ENCODE peak calls at places on chromosomes 16 and 17, in six cellular contexts. One of them, this sample, is unnamed.

GRCh38 chr17:56681561-56682266 is 88.2 kb downstream of the NOG start:
- DNase-seq in HFFc6: peak; percentile 85
- DNase-seq in SHP77 treated with DMSO at 0.1 percent for 48 hours: no peak
- DNase-seq in EL: peak; percentile 87
- DNase-seq in coronary artery: no peak
- DNase-seq in esophagus muscularis mucosa: no peak
- DNase-seq in this sample: no peak

GRCh38 chr17:79797492-79798295 is 817 bp upstream of the CBX8 start:
- DNase-seq in HFFc6: no peak
- DNase-seq in SHP77 treated with DMSO at 0.1 percent for 48 hours: no peak
- DNase-seq in EL: no peak
- DNase-seq in coronary artery: no peak
- DNase-seq in esophagus muscularis mucosa: no peak
- DNase-seq in this sample: no peak

GRCh38 chr17:43352579-43352978 is 46.2 kb upstream of the ARL4D start:
- DNase-seq in HFFc6: no peak
- DNase-seq in SHP77 treated with DMSO at 0.1 percent for 48 hours: no peak
- DNase-seq in EL: no peak
- DNase-seq in coronary artery: no peak
- DNase-seq in esophagus muscularis mucosa: no peak
- DNase-seq in this sample: no peak

GRCh38 chr17:82239401-82239925 is 10.6 kb downstream of the SLC16A3 start:
- DNase-seq in HFFc6: no peak
- DNase-seq in SHP77 treated with DMSO at 0.1 percent for 48 hours: no peak
- DNase-seq in EL: no peak
- DNase-seq in coronary artery: no peak
- DNase-seq in esophagus muscularis mucosa: no peak
- DNase-seq in this sample: no peak

GRCh38 chr16:49547448-49547847 is 173.8 kb downstream of the C16orf78 start:
- DNase-seq in HFFc6: no peak
- DNase-seq in SHP77 treated with DMSO at 0.1 percent for 48 hours: no peak
- DNase-seq in EL: no peak
- DNase-seq in coronary artery: no peak
- DNase-seq in esophagus muscularis mucosa: no peak
- DNase-seq in this sample: no peak

GRCh38 chr17:51505450-51505849 is 245.1 kb downstream of the UTP18 start:
- DNase-seq in HFFc6: no peak
- DNase-seq in SHP77 treated with DMSO at 0.1 percent for 48 hours: no peak
- DNase-seq in EL: no peak
- DNase-seq in coronary artery: no peak
- DNase-seq in esophagus muscularis mucosa: no peak
- DNase-seq in this sample: no peak

GRCh38 chr17:9669551-9670008 is 24.3 kb downstream of the USP43 start:
- DNase-seq in HFFc6: no peak
- DNase-seq in SHP77 treated with DMSO at 0.1 percent for 48 hours: no peak
- DNase-seq in EL: no peak
- DNase-seq in coronary artery: no peak
- DNase-seq in esophagus muscularis mucosa: no peak
- DNase-seq in this sample: no peak

GRCh38 chr17:75976175-75976848 is 2.7 kb downstream of the ACOX1 start:
- DNase-seq in HFFc6: no peak
- DNase-seq in SHP77 treated with DMSO at 0.1 percent for 48 hours: no peak
- DNase-seq in EL: no peak
- DNase-seq in coronary artery: no peak
- DNase-seq in esophagus muscularis mucosa: no peak
- DNase-seq in this sample: no peak

GRCh38 chr16:70725912-70726828 is 40.3 kb upstream of the MTSS2 start:
- DNase-seq in HFFc6: no peak
- DNase-seq in SHP77 treated with DMSO at 0.1 percent for 48 hours: no peak
- DNase-seq in EL: no peak
- DNase-seq in coronary artery: no peak
- DNase-seq in esophagus muscularis mucosa: no peak
- DNase-seq in this sample: no peak

GRCh38 chr16:68374961-68375660 is 64.3 kb downstream of the PRMT7 start:
- DNase-seq in HFFc6: no peak
- DNase-seq in SHP77 treated with DMSO at 0.1 percent for 48 hours: no peak
- DNase-seq in EL: no peak
- DNase-seq in coronary artery: no peak
- DNase-seq in esophagus muscularis mucosa: no peak
- DNase-seq in this sample: no peak

GRCh38 chr17:76847031-76847430 is 21.2 kb upstream of the MGAT5B start:
- DNase-seq in HFFc6: no peak
- DNase-seq in SHP77 treated with DMSO at 0.1 percent for 48 hours: no peak
- DNase-seq in EL: no peak
- DNase-seq in coronary artery: no peak
- DNase-seq in esophagus muscularis mucosa: no peak
- DNase-seq in this sample: no peak

GRCh38 chr17:1617620-1618174 is 10.9 kb downstream of the SLC43A2 start:
- DNase-seq in HFFc6: no peak
- DNase-seq in SHP77 treated with DMSO at 0.1 percent for 48 hours: no peak
- DNase-seq in EL: peak; percentile 78
- DNase-seq in coronary artery: no peak
- DNase-seq in esophagus muscularis mucosa: no peak
- DNase-seq in this sample: no peak

GRCh38 chr17:18371455-18371854 is 6.1 kb upstream of the EVPLL start:
- DNase-seq in HFFc6: no peak
- DNase-seq in SHP77 treated with DMSO at 0.1 percent for 48 hours: no peak
- DNase-seq in EL: no peak
- DNase-seq in coronary artery: no peak
- DNase-seq in esophagus muscularis mucosa: no peak
- DNase-seq in this sample: no peak

GRCh38 chr17:68184816-68185436 is 62.9 kb upstream of the AMZ2 start:
- DNase-seq in HFFc6: no peak
- DNase-seq in SHP77 treated with DMSO at 0.1 percent for 48 hours: no peak
- DNase-seq in EL: no peak
- DNase-seq in coronary artery: no peak
- DNase-seq in esophagus muscularis mucosa: no peak
- DNase-seq in this sample: no peak

GRCh38 chr17:82065638-82066303 is at the start of gene DUS1L:
- DNase-seq in HFFc6: no peak
- DNase-seq in SHP77 treated with DMSO at 0.1 percent for 48 hours: no peak
- DNase-seq in EL: peak; percentile 43
- DNase-seq in coronary artery: no peak
- DNase-seq in esophagus muscularis mucosa: no peak
- DNase-seq in this sample: peak; percentile 54

GRCh38 chr16:166375-167116 is 768 bp downstream of the HBM start:
- DNase-seq in HFFc6: no peak
- DNase-seq in SHP77 treated with DMSO at 0.1 percent for 48 hours: no peak
- DNase-seq in EL: no peak
- DNase-seq in coronary artery: no peak
- DNase-seq in esophagus muscularis mucosa: no peak
- DNase-seq in this sample: no peak

GRCh38 chr16:66081967-66082366 is 284.5 kb upstream of the CDH5 start:
- DNase-seq in HFFc6: peak; percentile 18
- DNase-seq in SHP77 treated with DMSO at 0.1 percent for 48 hours: no peak
- DNase-seq in EL: peak; percentile 59
- DNase-seq in coronary artery: no peak
- DNase-seq in esophagus muscularis mucosa: peak; percentile 62
- DNase-seq in this sample: no peak

GRCh38 chr17:35568561-35568960 is 7.9 kb upstream of the SLFN14 start:
- DNase-seq in HFFc6: peak; percentile 41
- DNase-seq in SHP77 treated with DMSO at 0.1 percent for 48 hours: no peak
- DNase-seq in EL: peak; percentile 66
- DNase-seq in coronary artery: no peak
- DNase-seq in esophagus muscularis mucosa: no peak
- DNase-seq in this sample: no peak